ENCODE peak calls at places on chromosome 2, in seven cellular contexts. H is NB4, D is K562, B is H1, C is A549, P is IMR-90, U is adrenal gland. O is an unnamed sample.

GRCh38 chr2:43186679-43187374 is 39.6 kb downstream of the ZFP36L2 start:
- DNase-seq in H (peak), D (peak), B (no peak), C (no peak), P (no peak), U (no peak), O (no peak)

GRCh38 chr2:219178377-219179175 is 501 bp downstream of the RETREG2 start:
- DNase-seq in H (peak), D (peak), B (peak), C (peak), P (peak), U (peak), O (peak)

GRCh38 chr2:162720559-162721271 is 117.9 kb downstream of the KCNH7 start:
- DNase-seq in H (no peak), D (no peak), B (no peak), C (no peak), P (no peak), U (no peak), O (no peak)

GRCh38 chr2:174752403-174753037 is 11.8 kb downstream of the CHRNA1 start:
- DNase-seq in H (no peak), D (no peak), B (no peak), C (no peak), P (no peak), U (no peak), O (no peak)

GRCh38 chr2:185970148-185970852 is 231.7 kb downstream of the FSIP2 start:
- DNase-seq in H (no peak), D (no peak), B (no peak), C (no peak), P (no peak), U (no peak), O (no peak)

GRCh38 chr2:185202416-185202815 is 536.2 kb upstream of the FSIP2 start:
- DNase-seq in H (no peak), D (no peak), B (no peak), C (no peak), P (no peak), U (no peak), O (no peak)

GRCh38 chr2:159366538-159366937 is 80.0 kb upstream of the WDSUB1 start:
- DNase-seq in H (no peak), D (no peak), B (no peak), C (no peak), P (peak), U (no peak), O (no peak)

GRCh38 chr2:241507430-241508239 is 749 bp downstream of the STK25 start:
- DNase-seq in H (peak), D (peak), B (peak), C (peak), P (peak), U (peak), O (peak)

GRCh38 chr2:220499281-220499680 is 871.9 kb downstream of the SLC4A3 start:
- DNase-seq in H (no peak), D (no peak), B (no peak), C (peak), P (peak), U (peak), O (peak)

GRCh38 chr2:181813963-181814565 is 77.5 kb upstream of the ITPRID2 start:
- DNase-seq in H (peak), D (no peak), B (no peak), C (peak), P (peak), U (peak), O (no peak)
- TF ChIP-seq POLR2A in H (no peak), D (no peak), B (no peak), C (no peak), P (no peak), U (no peak), O (no peak)

DNA sequence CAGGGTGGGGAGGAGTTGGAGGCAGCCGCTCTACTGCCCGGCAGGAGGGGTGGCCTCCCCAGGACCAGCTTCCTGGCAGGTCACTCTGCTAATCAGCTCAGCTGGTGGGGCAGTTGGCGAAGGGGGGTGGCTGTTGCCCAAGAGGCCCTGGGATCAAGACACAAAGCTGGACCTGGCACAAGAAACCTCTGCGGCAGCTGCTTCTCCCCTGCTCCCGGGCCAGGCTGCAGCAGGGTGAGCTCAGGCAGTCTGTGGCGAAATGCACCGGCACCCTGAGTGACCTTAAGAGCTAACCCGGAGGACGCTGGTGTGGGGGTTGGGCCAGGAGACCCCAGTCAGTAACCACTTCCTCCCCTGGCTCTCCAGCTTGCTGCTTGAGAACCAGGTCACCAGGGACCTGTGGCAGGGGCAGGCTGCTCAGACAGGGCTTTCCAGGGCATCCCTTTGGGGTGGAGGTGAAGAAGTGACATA is 31.1 kb downstream of the TOGARAM2 start:
- DNase-seq in H (peak), D (no peak), B (no peak), C (no peak), P (no peak), U (peak), O (no peak)
- TF ChIP-seq POLR2A in H (no peak), D (no peak), B (no peak), C (no peak), P (no peak), U (no peak), O (no peak)

DNA sequence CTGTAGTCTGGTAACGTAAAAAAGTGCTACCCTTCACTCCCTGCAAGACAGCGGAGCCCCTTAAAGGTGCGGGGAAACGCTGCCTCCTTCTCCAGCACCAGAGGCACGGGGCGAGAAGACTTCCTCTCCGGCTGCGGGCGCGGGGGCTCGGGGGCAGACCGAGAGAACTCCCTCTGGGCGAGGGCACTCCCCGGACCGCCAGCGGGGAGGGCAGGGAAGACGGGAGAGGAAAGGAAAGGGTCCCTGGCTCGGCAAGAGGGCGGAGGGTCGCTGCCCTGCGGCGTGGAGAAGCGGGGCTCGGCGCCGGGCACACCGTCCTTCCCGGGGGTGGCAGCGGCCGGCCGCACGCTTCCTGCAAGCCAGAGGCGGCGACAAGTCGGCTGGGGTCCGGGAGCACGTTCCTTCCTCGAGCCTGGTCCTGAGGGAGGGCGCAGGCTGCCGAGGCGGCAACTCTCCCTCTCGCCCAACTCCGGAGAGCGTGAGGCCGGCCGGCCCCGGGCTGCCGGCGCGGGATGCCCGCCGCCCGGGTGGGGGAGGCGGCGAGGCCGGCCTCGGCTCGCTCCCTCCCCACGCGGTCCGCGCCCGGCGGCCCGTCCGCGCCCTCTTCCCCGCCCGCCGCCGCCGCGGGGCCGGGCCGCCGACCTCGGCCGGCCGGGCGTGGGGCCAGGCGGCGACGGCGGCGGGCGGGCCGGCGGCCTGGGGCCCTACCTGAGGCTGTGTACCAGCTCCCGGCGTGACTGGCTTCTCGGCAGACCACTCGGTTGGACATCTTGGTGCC is 1.1 kb downstream of the MEMO1 start:
- DNase-seq in H (peak), D (peak), B (peak), C (peak), P (no peak), U (peak), O (peak)
- TF ChIP-seq POLR2A in H (no peak), D (no peak), B (no peak), C (no peak), P (no peak), U (no peak), O (no peak)

GRCh38 chr2:195562624-195563566 is 94.1 kb upstream of the SLC39A10 start:
- DNase-seq in H (no peak), D (no peak), B (no peak), C (peak), P (peak), U (no peak), O (no peak)

GRCh38 chr2:195560209-195560907 is 96.7 kb upstream of the SLC39A10 start:
- DNase-seq in H (no peak), D (no peak), B (no peak), C (peak), P (peak), U (no peak), O (no peak)

GRCh38 chr2:195563857-195564512 is 93.0 kb upstream of the SLC39A10 start:
- DNase-seq in H (peak), D (no peak), B (no peak), C (peak), P (peak), U (no peak), O (no peak)

GRCh38 chr2:195559431-195559914 is 97.6 kb upstream of the SLC39A10 start:
- DNase-seq in H (peak), D (no peak), B (no peak), C (no peak), P (peak), U (no peak), O (peak)

DNA sequence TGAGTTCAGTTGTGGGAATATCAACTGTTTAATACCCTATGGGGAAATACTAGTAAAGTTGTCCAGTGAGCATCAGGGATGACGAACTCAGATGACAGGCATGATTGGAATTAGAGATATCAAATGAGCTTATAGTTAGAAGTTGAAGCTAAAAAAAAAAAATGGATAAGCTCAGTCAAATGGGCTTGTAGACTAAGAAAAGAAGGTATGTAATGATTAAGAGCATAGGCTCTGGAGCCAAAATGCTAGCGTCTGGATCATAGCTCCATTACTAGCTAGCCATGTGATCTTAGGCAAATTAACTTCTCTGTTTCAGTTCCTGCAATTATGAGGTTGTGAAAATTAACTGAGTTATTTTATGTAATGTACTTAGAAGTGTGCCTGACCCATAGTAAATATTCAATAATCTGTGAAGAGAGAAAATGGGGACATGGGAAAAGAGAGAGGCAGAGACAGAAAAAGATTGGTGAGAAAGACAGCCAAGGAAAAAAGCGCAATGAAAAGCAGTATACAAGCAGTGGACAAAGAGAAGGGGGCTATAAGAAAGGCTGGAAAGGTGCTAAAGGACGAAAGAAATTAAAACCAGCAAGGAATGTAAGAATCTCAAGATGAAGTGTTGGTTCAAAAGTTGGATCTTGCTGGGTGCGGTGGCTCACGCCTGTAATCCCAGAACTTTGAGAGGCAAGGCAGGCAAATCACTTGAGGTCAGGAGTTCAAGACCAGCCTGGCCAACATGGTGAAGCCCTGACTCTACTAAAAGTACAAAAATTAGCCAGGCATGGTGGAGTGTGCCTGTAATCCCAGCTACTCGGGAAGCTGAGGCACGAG is 95.6 kb upstream of the SLC39A10 start:
- DNase-seq in H (peak), D (no peak), B (no peak), C (peak), P (peak), U (no peak), O (peak)
- TF ChIP-seq POLR2A in H (no peak), D (no peak), B (no peak), C (no peak), P (no peak), U (no peak), O (no peak)

DNA sequence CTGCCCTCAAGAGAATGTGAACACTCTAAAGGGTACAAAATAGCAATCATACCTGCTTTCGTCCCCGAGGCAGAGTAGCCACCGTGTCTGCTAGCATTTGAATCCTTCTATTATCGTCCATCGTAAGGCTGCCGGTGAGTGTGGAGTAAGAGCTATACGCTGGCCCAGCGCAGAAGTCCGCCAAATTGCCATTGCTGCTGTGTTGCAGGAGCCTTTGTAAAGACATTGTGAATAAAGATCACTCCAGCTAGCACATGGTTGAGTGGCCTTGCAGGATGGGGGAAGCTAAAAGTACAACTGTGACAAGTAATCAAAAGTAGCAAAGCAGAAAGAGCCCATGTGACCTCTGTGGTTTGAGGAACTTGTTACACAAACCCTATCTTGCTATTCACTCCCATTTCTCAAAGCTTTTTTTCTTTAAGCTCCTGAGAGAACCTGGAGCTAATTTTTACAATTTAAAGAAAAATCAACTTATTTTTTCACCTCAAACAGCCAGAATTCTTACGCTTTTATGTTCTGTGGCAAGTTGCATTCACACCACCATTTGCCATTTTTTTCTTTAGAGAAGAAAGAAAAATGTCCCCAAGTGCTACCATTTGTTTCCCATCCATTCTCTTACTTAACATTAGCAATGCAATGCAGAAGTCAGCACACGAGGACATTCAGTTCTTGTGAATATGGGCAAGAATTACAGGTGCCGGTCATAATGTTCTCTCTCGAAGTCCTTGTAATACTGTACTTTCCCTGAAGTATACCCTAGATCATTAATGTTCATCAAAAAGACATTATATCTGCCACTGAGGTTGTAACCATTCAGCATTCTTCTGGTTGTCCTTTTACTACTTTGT is at the start of gene CYTIP:
- DNase-seq in H (peak), D (peak), B (no peak), C (no peak), P (no peak), U (peak), O (no peak)
- TF ChIP-seq POLR2A in H (no peak), D (no peak), B (no peak), C (no peak), P (no peak), U (no peak), O (no peak)

GRCh38 chr2:59295524-59296162 is 1054.5 kb upstream of the FANCL start:
- DNase-seq in H (no peak), D (no peak), B (no peak), C (no peak), P (no peak), U (no peak), O (no peak)

GRCh38 chr2:59302683-59303082 is 1061.6 kb upstream of the FANCL start:
- DNase-seq in H (no peak), D (no peak), B (no peak), C (no peak), P (no peak), U (no peak), O (no peak)

GRCh38 chr2:59301466-59302402 is 1060.6 kb upstream of the FANCL start:
- DNase-seq in H (peak), D (peak), B (no peak), C (peak), P (peak), U (peak), O (peak)

GRCh38 chr2:59296279-59296678 is 1055.2 kb upstream of the FANCL start:
- DNase-seq in H (no peak), D (no peak), B (no peak), C (no peak), P (no peak), U (no peak), O (no peak)

GRCh38 chr2:59297829-59298228 is 1056.7 kb upstream of the FANCL start:
- DNase-seq in H (no peak), D (no peak), B (no peak), C (no peak), P (no peak), U (no peak), O (no peak)
- TF ChIP-seq POLR2A in H (no peak), D (no peak), B (no peak), C (no peak), P (no peak), U (no peak), O (no peak)

GRCh38 chr2:131093066-131093842 is at the start of gene FAM168B:
- DNase-seq in H (peak), D (peak), B (peak), C (peak), P (peak), U (peak), O (peak)
- TF ChIP-seq POLR2A in H (peak), D (peak), B (peak), C (peak), P (peak), U (peak), O (peak)

O was measured in H54.